ENCODE peak calls at places on chromosomes 7 and 10, in seven cellular contexts. Q is A549, H is esophagus muscularis mucosa, K is endothelial cell of umbilical vein, T is transverse colon, M is prostate gland, F is sigmoid colon. A is an unnamed sample.

GRCh38 chr10:132946806-132947530 is 4.6 kb upstream of the CFAP46 start:
- DNase-seq in K (no peak), T (no peak), H (no peak), Q (no peak), F (no peak), M (no peak), A (no peak)

GRCh38 chr7:96778263-96778662 is 68.6 kb upstream of the SEM1 start:
- DNase-seq in M (no peak), T (no peak), F (no peak), K (no peak), H (no peak), Q (no peak), A (no peak)

GRCh38 chr10:14489522-14490177 is 158.9 kb upstream of the FRMD4A start:
- DNase-seq in Q (no peak), M (no peak), H (no peak), F (no peak), T (no peak), K (no peak), A (peak)

GRCh38 chr10:46014683-46015405 is 15.6 kb downstream of the NCOA4 start:
- DNase-seq in Q (no peak), H (no peak), K (no peak), M (no peak), T (no peak), F (no peak), A (no peak)

GRCh38 chr7:29184599-29184998 is 10.0 kb upstream of the CHN2 start:
- DNase-seq in K (no peak), F (no peak), M (no peak), T (no peak), H (no peak), Q (no peak), A (no peak)

GRCh38 chr10:116395223-116395985 is 32.2 kb upstream of the PNLIPRP3 start:
- DNase-seq in F (no peak), M (no peak), H (no peak), T (no peak), K (no peak), Q (no peak), A (no peak)

GRCh38 chr10:93465806-93466675 is 16.1 kb downstream of the MYOF start:
- DNase-seq in M (peak), H (peak), T (peak), F (peak), K (peak), Q (peak), A (no peak)

GRCh38 chr7:93178213-93178612 is 30.0 kb upstream of the SAMD9L start:
- DNase-seq in H (no peak), T (no peak), Q (peak), F (no peak), M (no peak), K (peak), A (no peak)

GRCh38 chr10:80324086-80324485 is 32.5 kb downstream of the DYDC1 start:
- DNase-seq in T (no peak), K (peak), H (no peak), Q (no peak), F (no peak), M (no peak), A (no peak)

GRCh38 chr10:97335188-97335619 is 675 bp upstream of the FRAT2 start:
- DNase-seq in M (no peak), Q (no peak), K (no peak), T (peak), F (no peak), H (no peak), A (no peak)

GRCh38 chr10:97333351-97333600 is 1.3 kb downstream of the FRAT2 start:
- DNase-seq in T (no peak), F (no peak), K (peak), Q (peak), M (no peak), H (no peak), A (no peak)

GRCh38 chr10:97332586-97333350 is 1.8 kb downstream of the FRAT2 start:
- DNase-seq in T (peak), K (peak), M (peak), Q (peak), H (no peak), F (peak), A (no peak)

GRCh38 chr10:97334370-97335175 is at the start of gene FRAT2:
- DNase-seq in F (peak), H (peak), T (peak), M (peak), Q (peak), K (peak), A (peak)

DNA sequence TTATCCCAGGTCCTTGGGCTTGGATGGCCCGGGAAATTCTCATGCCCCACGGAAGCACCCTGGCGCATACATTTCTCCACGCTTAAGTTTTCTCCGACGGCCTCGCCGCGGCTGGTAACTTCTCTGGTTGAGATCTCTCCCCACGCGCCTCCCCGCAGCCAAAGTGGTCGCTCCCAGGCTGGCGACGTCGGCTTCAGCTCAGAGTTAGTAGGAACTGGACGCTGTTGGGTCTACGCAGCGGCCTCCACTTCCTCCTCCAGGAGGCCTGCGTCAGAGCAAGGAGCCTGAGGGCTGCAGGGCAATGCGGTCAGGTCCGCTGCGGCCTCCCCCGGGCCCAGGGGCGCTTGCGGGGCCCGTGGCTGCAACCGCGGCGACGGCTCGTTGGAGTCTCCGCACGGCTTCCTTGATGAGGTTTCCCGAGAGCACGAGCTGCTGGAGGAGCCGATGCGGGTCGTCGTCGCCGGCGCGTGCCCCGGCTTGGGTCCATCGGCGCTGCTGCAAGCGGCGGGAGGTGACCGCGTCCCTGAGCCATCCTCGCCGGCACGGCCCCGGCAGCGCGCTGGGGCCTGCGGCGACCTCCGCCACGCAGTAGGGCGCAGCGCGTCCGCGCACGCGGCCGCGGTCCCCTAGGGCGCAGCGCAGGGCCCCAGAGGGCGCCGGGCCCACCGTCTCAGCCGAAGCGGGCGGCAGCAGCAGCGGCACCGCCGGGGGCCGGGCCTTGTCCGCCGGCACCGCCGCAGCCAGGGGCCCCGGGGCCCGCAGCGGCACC is 744 bp downstream of the FRAT2 start:
- DNase-seq in K (peak), T (peak), M (no peak), Q (peak), F (peak), H (no peak), A (no peak)
- TF ChIP-seq POLR2A in K (no peak), T (peak), M (no peak), Q (no peak), F (no peak), H (no peak), A (no peak)

GRCh38 chr7:53302511-53303246 is 267.2 kb downstream of the POM121L12 start:
- DNase-seq in M (no peak), K (no peak), H (no peak), T (no peak), F (no peak), Q (no peak), A (no peak)
- TF ChIP-seq CTCF in M (no peak), K (no peak), H (no peak), T (no peak), F (no peak), Q (no peak), A (no peak)

DNA sequence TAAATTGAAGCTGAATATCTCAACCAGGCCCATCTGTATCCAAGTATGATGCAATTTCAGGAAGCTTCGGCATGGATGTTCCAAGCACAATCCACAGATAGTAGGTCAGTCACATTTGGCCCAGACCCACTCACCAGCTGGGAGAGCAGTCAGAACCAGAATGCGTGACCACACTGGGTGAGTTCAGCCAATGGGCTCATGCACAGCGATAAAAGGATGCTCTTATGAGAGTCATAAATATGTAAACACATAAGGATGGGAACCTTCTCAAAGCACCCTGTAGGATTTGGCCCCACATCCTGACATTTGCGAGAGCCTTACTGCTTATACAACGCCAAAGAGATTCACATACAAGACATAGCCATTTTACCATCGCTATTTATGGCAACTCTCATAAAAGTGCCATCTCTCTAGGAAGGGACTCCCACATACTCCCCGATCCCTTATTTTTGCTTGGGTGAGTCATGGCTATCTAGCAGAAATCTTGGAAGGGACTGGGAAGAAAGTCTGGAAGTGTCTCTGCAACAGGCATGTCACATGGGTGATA is 3.0 kb downstream of the AFAP1L2 start:
- DNase-seq in Q (no peak), F (peak), T (peak), M (no peak), H (no peak), K (no peak), A (no peak)
- H3K27ac ChIP-seq in Q (no peak), F (peak), T (peak), M (peak), H (peak), K (no peak), A (peak)

GRCh38 chr10:682931-683447 is 6.5 kb downstream of the DIP2C start:
- DNase-seq in M (no peak), F (no peak), Q (no peak), K (no peak), H (no peak), T (no peak), A (no peak)

GRCh38 chr10:681670-682318 is 7.7 kb downstream of the DIP2C start:
- DNase-seq in Q (no peak), F (no peak), H (no peak), M (no peak), T (no peak), K (no peak), A (no peak)

GRCh38 chr10:685613-686012 is 3.9 kb downstream of the DIP2C start:
- DNase-seq in M (no peak), Q (no peak), H (peak), F (no peak), K (no peak), T (no peak), A (no peak)

GRCh38 chr10:686155-686931 is 3.1 kb downstream of the DIP2C start:
- DNase-seq in F (no peak), T (no peak), M (no peak), Q (no peak), K (no peak), H (peak), A (no peak)

DNA sequence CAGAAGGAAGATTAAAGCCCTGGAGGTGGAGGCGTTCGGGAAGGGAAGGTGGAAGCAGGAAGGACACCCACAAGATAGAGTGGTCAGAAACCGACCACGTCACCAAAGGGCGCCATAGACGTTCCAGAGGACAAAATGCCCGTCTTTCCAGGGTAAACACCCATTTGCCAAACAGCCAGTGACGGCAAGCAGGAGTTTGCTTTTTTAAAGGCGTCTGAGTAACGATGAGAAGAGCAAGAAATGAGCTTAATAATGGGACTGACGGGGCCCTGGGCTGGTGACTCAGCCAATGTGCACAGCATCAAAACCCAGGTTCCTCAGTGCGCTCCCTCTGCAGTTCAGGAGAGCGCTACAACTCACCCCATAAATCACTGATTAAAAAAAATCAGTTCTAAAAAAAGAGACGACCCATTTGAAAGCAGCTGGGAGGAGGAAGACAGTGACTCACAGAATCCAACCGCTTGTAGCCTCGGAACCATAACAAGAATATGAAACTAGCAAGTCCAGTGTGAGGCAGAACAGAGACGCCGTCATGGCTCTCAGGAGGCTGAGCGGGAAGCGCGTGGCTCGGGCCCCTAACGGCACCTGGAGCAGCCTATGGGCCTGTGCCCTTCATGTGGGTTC is 5.9 kb downstream of the DIP2C start:
- DNase-seq in K (no peak), T (no peak), Q (peak), M (no peak), F (peak), H (no peak), A (no peak)
- TF ChIP-seq POLR2A in K (no peak), T (no peak), Q (peak), M (no peak), F (no peak), H (no peak), A (no peak)

DNA sequence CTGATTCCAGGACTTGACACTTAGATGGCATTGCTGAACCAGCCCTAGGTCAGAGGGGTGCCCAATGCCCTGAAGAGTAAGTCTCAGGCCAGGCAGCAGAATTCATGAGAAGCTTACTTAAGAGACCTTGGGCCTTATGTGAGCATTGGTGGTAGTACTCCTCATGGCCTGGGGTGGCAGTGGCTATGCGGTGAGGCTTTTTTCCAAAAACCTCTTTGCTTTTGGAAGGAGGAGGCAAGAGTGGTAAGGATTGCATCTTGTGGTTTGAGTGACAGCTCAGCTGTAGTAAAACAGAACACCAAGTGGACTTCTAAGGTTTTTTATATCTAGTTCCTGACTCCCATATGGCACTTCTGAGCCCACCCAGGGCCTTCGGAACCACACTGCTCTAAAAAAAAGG is 459.0 kb upstream of the STEAP1 start:
- DNase-seq in K (no peak), H (no peak), F (no peak), Q (peak), T (no peak), M (no peak), A (no peak)
- TF ChIP-seq CTCF in K (no peak), H (no peak), F (no peak), Q (no peak), T (no peak), M (no peak), A (no peak)